ENCODE peak calls at places on chromosomes 5 and 9, in eight cellular contexts. One of them, this sample, is unnamed.

GRCh38 chr9:104795857-104796256 is 31.9 kb downstream of the NIPSNAP3B start:
- DNase-seq in CD4-positive, alpha-beta T cell: no peak
- DNase-seq in CD4-positive, alpha-beta memory T cell: no peak
- DNase-seq in uterus: no peak
- DNase-seq in aorta: no peak
- DNase-seq in psoas muscle: no peak
- DNase-seq in tibial artery: no peak
- DNase-seq in Peyer's patch: no peak
- DNase-seq in this sample: no peak

GRCh38 chr5:180202939-180203573 is 6.0 kb downstream of the RASGEF1C start:
- DNase-seq in tibial artery: no peak
- DNase-seq in aorta: no peak
- DNase-seq in CD4-positive, alpha-beta memory T cell: no peak
- DNase-seq in Peyer's patch: no peak
- DNase-seq in psoas muscle: no peak
- DNase-seq in CD4-positive, alpha-beta T cell: no peak
- DNase-seq in uterus: no peak
- DNase-seq in this sample: no peak

GRCh38 chr9:38713426-38713825 is 6.5 kb downstream of the FAM240B start:
- DNase-seq in tibial artery: no peak
- DNase-seq in psoas muscle: no peak
- DNase-seq in CD4-positive, alpha-beta memory T cell: no peak
- DNase-seq in Peyer's patch: no peak
- DNase-seq in aorta: no peak
- DNase-seq in CD4-positive, alpha-beta T cell: no peak
- DNase-seq in uterus: no peak
- DNase-seq in this sample: no peak

GRCh38 chr5:173139631-173140030 is 4.7 kb upstream of the BNIP1 start:
- DNase-seq in psoas muscle: no peak
- DNase-seq in uterus: no peak
- DNase-seq in aorta: no peak
- DNase-seq in CD4-positive, alpha-beta T cell: no peak
- DNase-seq in Peyer's patch: no peak
- DNase-seq in tibial artery: no peak
- DNase-seq in CD4-positive, alpha-beta memory T cell: no peak
- DNase-seq in this sample: no peak

GRCh38 chr9:121979736-121980135 is 113.4 kb downstream of the TTLL11 start:
- DNase-seq in uterus: no peak
- DNase-seq in tibial artery: no peak
- DNase-seq in CD4-positive, alpha-beta T cell: no peak
- DNase-seq in psoas muscle: no peak
- DNase-seq in Peyer's patch: no peak
- DNase-seq in CD4-positive, alpha-beta memory T cell: no peak
- DNase-seq in aorta: no peak
- DNase-seq in this sample: no peak

GRCh38 chr9:8616419-8616818 is 816.8 kb upstream of the DMAC1 start:
- DNase-seq in CD4-positive, alpha-beta memory T cell: no peak
- DNase-seq in psoas muscle: no peak
- DNase-seq in aorta: no peak
- DNase-seq in tibial artery: no peak
- DNase-seq in CD4-positive, alpha-beta T cell: no peak
- DNase-seq in Peyer's patch: no peak
- DNase-seq in uterus: no peak
- DNase-seq in this sample: no peak

GRCh38 chr5:88890070-88890781 is 7.2 kb upstream of the MEF2C start:
- DNase-seq in tibial artery: no peak
- DNase-seq in CD4-positive, alpha-beta T cell: no peak
- DNase-seq in CD4-positive, alpha-beta memory T cell: no peak
- DNase-seq in aorta: no peak
- DNase-seq in uterus: no peak
- DNase-seq in Peyer's patch: no peak
- DNase-seq in psoas muscle: no peak
- DNase-seq in this sample: no peak

GRCh38 chr5:40676643-40677333 is 2.9 kb upstream of the PTGER4 start:
- DNase-seq in Peyer's patch: no peak
- DNase-seq in CD4-positive, alpha-beta memory T cell: no peak
- DNase-seq in aorta: no peak
- DNase-seq in uterus: peak; percentile 25
- DNase-seq in CD4-positive, alpha-beta T cell: no peak
- DNase-seq in psoas muscle: peak; percentile 72
- DNase-seq in tibial artery: peak; percentile 64
- DNase-seq in this sample: no peak

GRCh38 chr5:1009359-1010180 is 968 bp downstream of the NKD2 start:
- DNase-seq in CD4-positive, alpha-beta memory T cell: no peak
- DNase-seq in psoas muscle: peak; percentile 49
- DNase-seq in aorta: peak; percentile 37
- DNase-seq in Peyer's patch: no peak
- DNase-seq in CD4-positive, alpha-beta T cell: no peak
- DNase-seq in uterus: peak; percentile 6
- DNase-seq in tibial artery: peak; percentile 3
- DNase-seq in this sample: no peak

GRCh38 chr5:73892806-73893205 is 266.8 kb downstream of the ARHGEF28 start:
- DNase-seq in psoas muscle: no peak
- DNase-seq in CD4-positive, alpha-beta memory T cell: no peak
- DNase-seq in tibial artery: no peak
- DNase-seq in aorta: no peak
- DNase-seq in uterus: no peak
- DNase-seq in CD4-positive, alpha-beta T cell: no peak
- DNase-seq in Peyer's patch: no peak
- DNase-seq in this sample: no peak

GRCh38 chr9:117464941-117465616 is 50.2 kb upstream of the ASTN2 start:
- DNase-seq in Peyer's patch: no peak
- DNase-seq in tibial artery: no peak
- DNase-seq in CD4-positive, alpha-beta memory T cell: no peak
- DNase-seq in uterus: no peak
- DNase-seq in CD4-positive, alpha-beta T cell: no peak
- DNase-seq in aorta: no peak
- DNase-seq in psoas muscle: peak; percentile 56
- DNase-seq in this sample: no peak

GRCh38 chr5:68480385-68480940 is 264.9 kb downstream of the PIK3R1 start:
- DNase-seq in CD4-positive, alpha-beta T cell: no peak
- DNase-seq in Peyer's patch: no peak
- DNase-seq in aorta: no peak
- DNase-seq in CD4-positive, alpha-beta memory T cell: no peak
- DNase-seq in psoas muscle: no peak
- DNase-seq in uterus: no peak
- DNase-seq in tibial artery: no peak
- DNase-seq in this sample: no peak

GRCh38 chr5:116361979-116362577 is 212.5 kb downstream of the SEMA6A start:
- DNase-seq in Peyer's patch: no peak
- DNase-seq in psoas muscle: no peak
- DNase-seq in CD4-positive, alpha-beta memory T cell: no peak
- DNase-seq in CD4-positive, alpha-beta T cell: no peak
- DNase-seq in tibial artery: no peak
- DNase-seq in aorta: no peak
- DNase-seq in uterus: no peak
- DNase-seq in this sample: no peak

GRCh38 chr5:56686337-56687198 is 128.8 kb upstream of the MAP3K1 start:
- DNase-seq in CD4-positive, alpha-beta memory T cell: peak; percentile 33
- DNase-seq in aorta: no peak
- DNase-seq in tibial artery: no peak
- DNase-seq in CD4-positive, alpha-beta T cell: no peak
- DNase-seq in Peyer's patch: no peak
- DNase-seq in uterus: no peak
- DNase-seq in psoas muscle: no peak
- DNase-seq in this sample: no peak

GRCh38 chr9:33988219-33988890 is 60.3 kb downstream of the UBAP2 start:
- DNase-seq in tibial artery: no peak
- DNase-seq in Peyer's patch: no peak
- DNase-seq in aorta: no peak
- DNase-seq in psoas muscle: no peak
- DNase-seq in CD4-positive, alpha-beta memory T cell: no peak
- DNase-seq in CD4-positive, alpha-beta T cell: no peak
- DNase-seq in uterus: no peak
- DNase-seq in this sample: no peak

GRCh38 chr5:132096904-132097303 is 23.3 kb downstream of the CSF2 start:
- DNase-seq in CD4-positive, alpha-beta memory T cell: no peak
- DNase-seq in CD4-positive, alpha-beta T cell: no peak
- DNase-seq in psoas muscle: no peak
- DNase-seq in uterus: no peak
- DNase-seq in Peyer's patch: no peak
- DNase-seq in tibial artery: no peak
- DNase-seq in aorta: no peak
- DNase-seq in this sample: no peak

GRCh38 chr5:132011561-132012384 is at the start of gene ACSL6:
- DNase-seq in aorta: peak; percentile 49
- DNase-seq in CD4-positive, alpha-beta T cell: peak; percentile 50
- DNase-seq in uterus: peak; percentile 8
- DNase-seq in CD4-positive, alpha-beta memory T cell: peak; percentile 53
- DNase-seq in psoas muscle: peak; percentile 75
- DNase-seq in tibial artery: peak; percentile 16
- DNase-seq in Peyer's patch: peak; percentile 68
- DNase-seq in this sample: peak; percentile 44

GRCh38 chr9:107983191-107983603 is 493.6 kb upstream of the KLF4 start:
- DNase-seq in tibial artery: peak; percentile 28
- DNase-seq in Peyer's patch: no peak
- DNase-seq in aorta: no peak
- DNase-seq in psoas muscle: no peak
- DNase-seq in CD4-positive, alpha-beta T cell: no peak
- DNase-seq in CD4-positive, alpha-beta memory T cell: no peak
- DNase-seq in uterus: no peak
- DNase-seq in this sample: no peak

GRCh38 chr5:121987685-121988073 is 25.9 kb downstream of the SRFBP1 start:
- DNase-seq in psoas muscle: no peak
- DNase-seq in CD4-positive, alpha-beta T cell: no peak
- DNase-seq in uterus: no peak
- DNase-seq in tibial artery: no peak
- DNase-seq in aorta: no peak
- DNase-seq in Peyer's patch: no peak
- DNase-seq in CD4-positive, alpha-beta memory T cell: no peak
- DNase-seq in this sample: no peak

GRCh38 chr5:31047007-31047406 is 146.5 kb upstream of the CDH6 start:
- DNase-seq in Peyer's patch: no peak
- DNase-seq in CD4-positive, alpha-beta memory T cell: no peak
- DNase-seq in psoas muscle: no peak
- DNase-seq in aorta: no peak
- DNase-seq in uterus: no peak
- DNase-seq in CD4-positive, alpha-beta T cell: no peak
- DNase-seq in tibial artery: no peak
- DNase-seq in this sample: no peak

DNA sequence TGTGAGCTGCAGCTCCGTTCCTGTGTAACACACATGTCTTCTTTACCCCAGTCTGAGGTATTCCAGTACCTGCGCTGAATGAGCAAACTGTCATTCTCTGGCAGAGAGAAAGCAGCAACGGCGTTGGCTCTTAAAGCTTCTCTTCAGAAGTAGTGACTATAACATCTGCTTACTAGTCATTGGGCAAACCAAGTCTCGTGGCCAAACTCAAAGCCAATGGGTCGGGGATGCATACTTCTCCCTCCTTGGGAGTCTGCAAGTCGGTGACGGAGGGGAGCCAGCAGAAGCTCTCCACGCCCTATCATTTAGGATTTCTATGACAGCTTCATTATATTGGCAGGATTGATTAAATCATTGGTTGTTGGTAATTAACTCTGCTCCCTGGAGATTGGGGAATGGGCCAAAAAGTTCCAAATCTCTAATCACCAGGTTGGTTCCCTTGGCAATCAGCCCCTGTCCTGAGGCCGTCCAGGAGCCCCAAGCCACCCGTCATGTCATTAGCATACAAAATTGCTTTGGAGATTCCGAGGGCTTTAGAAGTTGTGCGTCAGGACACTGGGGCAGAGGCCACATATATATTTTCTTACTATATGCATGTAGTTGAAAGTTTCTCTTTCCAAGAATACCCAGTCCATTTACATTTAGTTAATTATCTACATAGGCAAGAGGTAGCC is 44.9 kb downstream of the ZNF354A start:
- DNase-seq in psoas muscle: no peak
- DNase-seq in CD4-positive, alpha-beta T cell: no peak
- DNase-seq in aorta: no peak
- DNase-seq in CD4-positive, alpha-beta memory T cell: no peak
- DNase-seq in Peyer's patch: no peak
- DNase-seq in uterus: no peak
- DNase-seq in tibial artery: no peak
- DNase-seq in this sample: no peak
- H3K9me3 ChIP-seq in psoas muscle: no peaks in the 10 kb centered on the region
- H3K9me3 ChIP-seq in CD4-positive, alpha-beta T cell: no peaks in the 10 kb centered on the region
- H3K9me3 ChIP-seq in aorta: no peaks in the 10 kb centered on the region
- H3K9me3 ChIP-seq in CD4-positive, alpha-beta memory T cell: no peaks in the 10 kb centered on the region
- H3K9me3 ChIP-seq in Peyer's patch: no peaks in the 10 kb centered on the region
- H3K9me3 ChIP-seq in uterus: no peaks in the 10 kb centered on the region
- H3K9me3 ChIP-seq in tibial artery: no peaks in the 10 kb centered on the region
- H3K9me3 ChIP-seq in this sample: no peaks in the 10 kb centered on the region

DNA sequence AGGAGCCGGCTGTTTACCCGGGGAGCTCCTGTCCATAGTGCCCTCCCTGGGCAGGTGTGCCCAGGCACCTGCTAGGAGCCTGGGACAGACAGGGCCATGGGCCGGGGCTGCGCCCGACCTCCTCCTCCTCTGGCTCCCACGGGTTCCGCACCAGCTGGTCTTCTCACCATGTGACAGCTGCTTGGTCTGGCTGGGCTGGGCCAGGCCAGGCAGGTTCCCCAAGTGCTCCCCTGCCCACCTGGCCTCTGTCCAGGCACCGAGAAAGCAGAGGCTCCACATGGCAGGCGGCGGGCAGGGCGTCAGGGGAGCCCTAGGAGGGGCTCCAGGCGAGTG is 60.0 kb downstream of the OLFM1 start:
- DNase-seq in CD4-positive, alpha-beta T cell: no peak
- DNase-seq in CD4-positive, alpha-beta memory T cell: no peak
- DNase-seq in uterus: no peak
- DNase-seq in Peyer's patch: no peak
- DNase-seq in psoas muscle: no peak
- DNase-seq in tibial artery: no peak
- DNase-seq in aorta: no peak
- DNase-seq in this sample: no peak
- H3K9me3 ChIP-seq in CD4-positive, alpha-beta T cell: no peaks in the 10 kb centered on the region
- H3K9me3 ChIP-seq in CD4-positive, alpha-beta memory T cell: no peaks in the 10 kb centered on the region
- H3K9me3 ChIP-seq in uterus: no peaks in the 10 kb centered on the region
- H3K9me3 ChIP-seq in Peyer's patch: no peaks in the 10 kb centered on the region
- H3K9me3 ChIP-seq in psoas muscle: no peaks in the 10 kb centered on the region
- H3K9me3 ChIP-seq in tibial artery: no peaks in the 10 kb centered on the region
- H3K9me3 ChIP-seq in aorta: peaks cover 3% of the 10 kb centered on the region
- H3K9me3 ChIP-seq in this sample: no peaks in the 10 kb centered on the region

DNA sequence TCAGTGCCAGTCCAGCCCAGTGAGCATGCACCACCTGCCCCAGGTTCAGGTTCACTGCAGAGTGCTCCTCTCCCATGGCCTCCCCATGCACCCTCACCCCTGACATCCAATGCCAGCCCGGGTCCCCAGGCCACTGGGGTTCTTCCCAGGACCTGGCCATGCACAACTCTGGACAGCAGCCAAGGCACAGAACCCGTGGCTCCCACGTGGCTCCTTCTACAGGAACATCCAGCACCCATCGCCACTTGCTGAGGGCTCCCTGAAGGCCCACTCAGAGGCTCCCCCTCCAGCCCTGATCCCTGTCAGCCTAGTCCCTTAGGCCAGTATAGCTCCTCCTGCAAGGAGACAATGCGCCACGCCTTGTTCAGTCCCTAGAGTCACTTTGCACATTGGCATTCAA is 110.8 kb downstream of the IRX2 start:
- DNase-seq in psoas muscle: no peak
- DNase-seq in Peyer's patch: no peak
- DNase-seq in tibial artery: no peak
- DNase-seq in CD4-positive, alpha-beta T cell: no peak
- DNase-seq in aorta: no peak
- DNase-seq in uterus: no peak
- DNase-seq in CD4-positive, alpha-beta memory T cell: no peak
- DNase-seq in this sample: no peak
- H3K9me3 ChIP-seq in psoas muscle: no peaks in the 10 kb centered on the region
- H3K9me3 ChIP-seq in Peyer's patch: no peaks in the 10 kb centered on the region
- H3K9me3 ChIP-seq in tibial artery: no peaks in the 10 kb centered on the region
- H3K9me3 ChIP-seq in CD4-positive, alpha-beta T cell: no peaks in the 10 kb centered on the region
- H3K9me3 ChIP-seq in aorta: no peaks in the 10 kb centered on the region
- H3K9me3 ChIP-seq in uterus: no peaks in the 10 kb centered on the region
- H3K9me3 ChIP-seq in CD4-positive, alpha-beta memory T cell: no peaks in the 10 kb centered on the region
- H3K9me3 ChIP-seq in this sample: no peaks in the 10 kb centered on the region

GRCh38 chr5:130627145-130627544 is 537.9 kb downstream of the HINT1 start:
- DNase-seq in uterus: no peak
- DNase-seq in Peyer's patch: no peak
- DNase-seq in aorta: no peak
- DNase-seq in CD4-positive, alpha-beta memory T cell: no peak
- DNase-seq in psoas muscle: no peak
- DNase-seq in tibial artery: no peak
- DNase-seq in CD4-positive, alpha-beta T cell: no peak
- DNase-seq in this sample: no peak
- H3K9me3 ChIP-seq in uterus: no peaks in the 10 kb centered on the region
- H3K9me3 ChIP-seq in Peyer's patch: no peaks in the 10 kb centered on the region
- H3K9me3 ChIP-seq in aorta: no peaks in the 10 kb centered on the region
- H3K9me3 ChIP-seq in CD4-positive, alpha-beta memory T cell: no peaks in the 10 kb centered on the region
- H3K9me3 ChIP-seq in psoas muscle: peaks cover 19% of the 10 kb centered on the region
- H3K9me3 ChIP-seq in tibial artery: peaks cover 11% of the 10 kb centered on the region
- H3K9me3 ChIP-seq in CD4-positive, alpha-beta T cell: no peaks in the 10 kb centered on the region
- H3K9me3 ChIP-seq in this sample: no peaks in the 10 kb centered on the region